ENCODE peak calls at places on chromosome 18, in four cellular contexts. B, D, A and T are unnamed samples.

GRCh38 chr18:63366270-63366990 is 576 bp downstream of the KDSR start:
- DNase-seq in D (peak; percentile 58), A (no peak), B (peak; percentile 47), T (peak; percentile 32)

GRCh38 chr18:32158108-32158624 is 31.7 kb upstream of the MEP1B start:
- DNase-seq in B (peak; percentile 72), D (peak; percentile 76), A (peak; percentile 20), T (peak; percentile 85)

GRCh38 chr18:39481281-39481680 is 1915.7 kb upstream of the CELF4 start:
- DNase-seq in A (no peak), B (no peak), D (no peak), T (no peak)

GRCh38 chr18:22683196-22683676 is 249.9 kb upstream of the RBBP8 start:
- DNase-seq in B (no peak), A (no peak), D (no peak), T (no peak)

GRCh38 chr18:26342646-26343045 is 116.4 kb downstream of the TAF4B start:
- DNase-seq in D (no peak), B (no peak), A (no peak), T (no peak)

GRCh38 chr18:36580266-36580665 is 248.5 kb downstream of the TPGS2 start:
- DNase-seq in D (no peak), B (no peak), A (no peak), T (no peak)

GRCh38 chr18:61589724-61590065 is 256.5 kb downstream of the CDH20 start:
- DNase-seq in A (no peak), D (no peak), B (no peak), T (no peak)

GRCh38 chr18:29271496-29271895 is 1094.6 kb upstream of the CDH2 start:
- DNase-seq in D (no peak), A (no peak), B (no peak), T (no peak)

GRCh38 chr18:4399929-4400328 is 55.2 kb downstream of the DLGAP1 start:
- DNase-seq in D (no peak), B (no peak), A (no peak), T (no peak)

GRCh38 chr18:26489881-26490280 is 58.5 kb downstream of the KCTD1 start:
- DNase-seq in A (no peak), D (no peak), B (no peak), T (no peak)

GRCh38 chr18:4125246-4125938 is 329.7 kb downstream of the DLGAP1 start:
- DNase-seq in B (no peak), A (no peak), D (no peak), T (no peak)

GRCh38 chr18:72768681-72769229 is 99.0 kb downstream of the NETO1 start:
- DNase-seq in A (no peak), D (no peak), B (no peak), T (no peak)

GRCh38 chr18:56648307-56648706 is 2.9 kb upstream of the WDR7 start:
- DNase-seq in D (no peak), B (no peak), A (no peak), T (no peak)

GRCh38 chr18:44552706-44553105 is 128.0 kb upstream of the SETBP1 start:
- DNase-seq in D (no peak), B (no peak), A (no peak), T (no peak)

GRCh38 chr18:78740876-78741275 is 238.7 kb upstream of the SALL3 start:
- DNase-seq in D (no peak), A (no peak), B (no peak), T (no peak)

GRCh38 chr18:41226186-41226585 is 728.8 kb upstream of the PIK3C3 start:
- DNase-seq in B (no peak), A (no peak), D (no peak), T (no peak)

GRCh38 chr18:49561377-49562193 is at the start of gene LIPG:
- DNase-seq in A (no peak), D (peak; percentile 81), B (peak; percentile 79), T (peak; percentile 57)

GRCh38 chr18:57970356-57971095 is 73.5 kb upstream of the NEDD4L start:
- DNase-seq in D (peak; percentile 83), A (no peak), B (peak; percentile 22), T (peak; percentile 34)
- TF ChIP-seq EGR1 in D (no peak), A (no peak), B (no peak), T (no peak)

GRCh38 chr18:45639424-45639823 is 24.1 kb downstream of the SLC14A2 start:
- DNase-seq in B (no peak), D (no peak), A (no peak), T (no peak)

GRCh38 chr18:45645610-45646009 is 30.3 kb downstream of the SLC14A2 start:
- DNase-seq in D (no peak), B (no peak), A (no peak), T (no peak)

GRCh38 chr18:45642802-45643201 is 27.5 kb downstream of the SLC14A2 start:
- DNase-seq in A (no peak), B (no peak), D (no peak), T (no peak)

GRCh38 chr18:45638544-45638943 is 23.3 kb downstream of the SLC14A2 start:
- DNase-seq in D (no peak), A (no peak), B (no peak), T (no peak)

GRCh38 chr18:45642238-45642637 is 27.0 kb downstream of the SLC14A2 start:
- DNase-seq in D (no peak), A (no peak), B (no peak), T (no peak)
- TF ChIP-seq ZNF274 in D (no peak), A (no peak), B (no peak), T (no peak)

DNA sequence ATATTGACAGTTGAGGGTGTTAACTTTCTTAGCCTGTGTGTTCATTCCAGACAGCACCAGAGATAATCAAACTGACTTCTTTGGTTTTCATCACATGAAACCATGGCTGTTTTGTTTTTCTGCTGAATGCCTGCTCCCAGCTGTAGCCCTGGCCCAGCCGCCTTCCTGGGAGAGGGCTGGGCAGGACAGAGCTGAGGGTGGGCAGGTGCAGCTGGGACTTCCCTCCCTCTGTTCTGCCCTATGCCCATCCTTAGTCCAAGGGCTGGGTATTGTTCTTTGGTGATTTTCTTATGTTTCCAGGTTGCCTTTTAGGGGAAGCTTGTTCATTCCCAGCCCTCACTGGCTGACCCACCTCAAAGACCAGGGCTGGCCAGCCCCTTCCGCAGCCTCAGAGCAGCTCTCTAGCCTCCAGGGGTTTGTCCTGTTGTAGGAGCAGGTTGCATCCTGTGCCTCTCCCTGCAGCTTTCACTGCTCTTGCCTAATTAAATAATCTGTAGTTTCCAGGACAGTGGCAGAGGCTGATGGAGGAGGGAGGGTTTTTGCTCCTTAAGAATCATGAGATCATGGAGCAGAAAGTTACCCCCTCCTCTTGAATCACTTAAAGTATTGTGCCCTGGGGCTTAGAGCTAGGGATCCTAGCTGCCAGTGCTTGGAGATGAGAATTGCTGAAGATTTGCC is 61.4 kb downstream of the MTCL1 start:
- DNase-seq in B (no peak), D (no peak), A (no peak), T (no peak)
- TF ChIP-seq EGR1 in B (no peak), D (no peak), A (no peak), T (no peak)

DNA sequence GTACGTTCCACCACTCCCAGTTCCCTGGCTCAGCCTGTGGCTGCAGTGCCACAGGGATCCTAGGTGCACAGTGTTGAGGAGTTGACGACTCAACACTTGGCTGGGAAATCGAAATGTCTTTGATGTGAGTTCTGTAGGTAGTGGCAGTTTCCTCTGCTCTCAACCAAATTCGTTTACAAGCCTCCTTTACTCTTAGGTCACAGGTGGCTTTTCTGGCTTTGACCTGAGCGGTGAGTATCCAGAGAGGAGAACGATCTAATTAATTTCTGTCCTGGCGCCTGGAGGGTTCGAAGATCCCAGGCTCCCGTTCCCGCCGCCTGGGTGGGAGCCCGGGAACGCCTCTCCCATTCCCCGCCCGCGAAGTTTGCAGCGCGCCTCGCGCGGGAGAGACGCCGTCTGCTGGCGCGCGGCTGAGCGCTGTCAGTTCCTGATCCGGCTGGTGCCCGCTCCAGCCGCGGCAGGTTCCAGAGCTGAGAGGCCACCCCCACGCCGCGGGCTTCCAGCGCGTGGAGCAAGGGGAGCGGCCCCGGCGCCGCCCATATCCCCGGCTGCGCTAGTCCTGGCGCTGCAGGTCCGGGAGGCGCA is at the start of gene LAMA3:
- DNase-seq in B (no peak), D (peak; percentile 73), A (no peak), T (no peak)
- TF ChIP-seq ZNF274 in B (no peak), D (no peak), A (no peak), T (no peak)

GRCh38 chr18:59008302-59008974 is 131.2 kb upstream of the SEC11C start:
- DNase-seq in B (no peak), D (peak; percentile 52), A (no peak), T (peak; percentile 26)

GRCh38 chr18:59002974-59003594 is 136.6 kb upstream of the SEC11C start:
- DNase-seq in A (no peak), D (no peak), B (no peak), T (no peak)

GRCh38 chr18:59005266-59005665 is 134.4 kb upstream of the SEC11C start:
- DNase-seq in B (no peak), A (no peak), D (peak; percentile 45), T (no peak)

GRCh38 chr18:59009846-59010245 is 129.8 kb upstream of the SEC11C start:
- DNase-seq in D (peak; percentile 35), A (no peak), B (no peak), T (no peak)

DNA sequence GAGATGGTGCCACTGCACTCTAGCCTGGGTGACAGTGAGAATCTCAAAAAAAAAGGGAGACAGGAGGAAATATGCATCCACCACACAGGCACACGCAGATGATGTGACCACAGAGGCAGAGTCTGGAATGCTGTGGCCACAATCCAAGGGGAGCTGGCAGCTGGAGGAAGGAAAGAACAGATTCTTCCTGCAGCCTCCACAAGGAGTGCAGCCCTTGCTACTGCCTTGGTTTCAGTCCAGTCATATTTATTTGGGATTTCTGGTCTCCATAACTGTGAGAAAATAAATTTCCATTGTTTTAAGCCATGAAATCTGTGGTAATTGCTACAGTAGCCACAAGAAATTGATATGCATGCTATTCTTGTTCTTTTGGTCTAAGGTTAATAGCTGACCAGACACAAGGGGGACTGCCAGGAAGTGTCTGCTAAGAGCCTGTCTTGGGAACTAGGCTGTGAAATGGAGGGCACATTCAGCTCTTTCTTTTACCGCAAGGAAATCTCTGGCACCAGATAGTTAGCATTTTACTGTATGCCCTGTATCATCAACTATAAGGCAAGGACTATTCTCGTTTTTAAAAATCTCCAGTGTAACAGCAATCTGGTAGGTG is 133.1 kb upstream of the SEC11C start:
- DNase-seq in B (no peak), A (no peak), D (no peak), T (no peak)
- TF ChIP-seq EGR1 in B (no peak), A (no peak), D (no peak), T (no peak)

GRCh38 chr18:67483237-67483636 is 33.3 kb downstream of the DSEL start:
- DNase-seq in B (no peak), A (no peak), D (no peak), T (no peak)
- TF ChIP-seq ZNF274 in B (no peak), A (no peak), D (no peak), T (no peak)

GRCh38 chr18:68922392-68922791 is 124.5 kb downstream of the CCDC102B start:
- DNase-seq in D (no peak), A (no peak), B (no peak), T (no peak)

GRCh38 chr18:68919900-68920299 is 122.0 kb downstream of the CCDC102B start:
- DNase-seq in A (no peak), B (no peak), D (no peak), T (no peak)

GRCh38 chr18:68915066-68915465 is 117.2 kb downstream of the CCDC102B start:
- DNase-seq in B (no peak), D (no peak), A (no peak), T (no peak)

GRCh38 chr18:68918216-68918615 is 120.3 kb downstream of the CCDC102B start:
- DNase-seq in B (no peak), D (no peak), A (no peak), T (no peak)

DNA sequence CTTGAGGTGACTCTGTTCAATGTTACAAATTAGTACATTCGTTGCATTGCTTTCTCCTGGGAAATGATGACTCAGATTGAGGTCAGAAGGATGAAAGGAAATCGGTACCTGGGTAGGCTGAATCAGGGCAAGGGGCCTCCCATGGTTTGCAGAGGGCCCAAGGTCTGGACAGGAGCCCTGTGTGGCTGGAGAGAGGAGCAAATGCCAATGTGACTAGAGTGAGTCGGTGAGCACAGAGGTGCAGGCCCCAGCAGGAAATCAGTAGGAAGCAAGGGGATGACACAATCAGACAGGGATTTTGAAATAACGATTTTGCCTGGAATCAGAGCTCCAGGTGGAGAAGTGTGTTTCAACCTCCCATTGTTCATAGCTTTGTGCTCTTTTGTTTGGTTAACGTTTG is 118.9 kb downstream of the CCDC102B start:
- DNase-seq in D (no peak), B (no peak), A (no peak), T (peak; percentile 54)
- TF ChIP-seq EGR1 in D (no peak), B (no peak), A (no peak), T (no peak)